ENCODE peak calls at places on chromosomes 13 and 19, in four cellular contexts. A is heart right ventricle, J is Peyer's patch, M is iPS DF 6.9. P is an unnamed sample.

GRCh38 chr13:98751397-98752110 is 918 bp downstream of the SLC15A1 start:
- DNase-seq in A (no peak), J (peak; percentile 70), M (no peak), P (peak; percentile 60)

GRCh38 chr19:48991823-48992570 is 1.1 kb downstream of the GYS1 start:
- DNase-seq in A (peak; percentile 33), J (peak; percentile 72), M (no peak), P (peak; percentile 75)

GRCh38 chr13:107295391-107296157 is 727.6 kb upstream of the ARGLU1 start:
- DNase-seq in A (no peak), J (no peak), M (no peak), P (no peak)

GRCh38 chr19:5515737-5516136 is 52.0 kb downstream of the TINCR start:
- DNase-seq in A (no peak), J (no peak), M (no peak), P (no peak)

GRCh38 chr13:113178070-113178895 is 19.8 kb downstream of the PROZ start:
- DNase-seq in A (no peak), J (no peak), M (no peak), P (no peak)

GRCh38 chr13:106376411-106377112 is 158.9 kb downstream of the EFNB2 start:
- DNase-seq in A (no peak), J (no peak), M (no peak), P (no peak)

GRCh38 chr13:73816702-73817101 is 317.5 kb downstream of the KLF12 start:
- DNase-seq in A (no peak), J (no peak), M (no peak), P (no peak)

GRCh38 chr13:45702088-45702487 is at the start of gene CBY2:
- DNase-seq in A (no peak), J (no peak), M (no peak), P (no peak)

GRCh38 chr19:52226652-52227051 is 36.8 kb downstream of the PPP2R1A start:
- DNase-seq in A (no peak), J (no peak), M (no peak), P (no peak)

GRCh38 chr19:33290956-33291622 is 11.2 kb downstream of the CEBPA start:
- DNase-seq in A (no peak), J (peak; percentile 86), M (no peak), P (no peak)

GRCh38 chr19:44692379-44692721 is 6.6 kb upstream of the CEACAM16 start:
- DNase-seq in A (no peak), J (no peak), M (no peak), P (no peak)

GRCh38 chr13:47310376-47310775 is 413.5 kb upstream of the HTR2A start:
- DNase-seq in A (no peak), J (no peak), M (no peak), P (no peak)

GRCh38 chr13:19984430-19985218 is 26.1 kb downstream of the ZMYM2 start:
- DNase-seq in A (no peak), J (no peak), M (no peak), P (no peak)

DNA sequence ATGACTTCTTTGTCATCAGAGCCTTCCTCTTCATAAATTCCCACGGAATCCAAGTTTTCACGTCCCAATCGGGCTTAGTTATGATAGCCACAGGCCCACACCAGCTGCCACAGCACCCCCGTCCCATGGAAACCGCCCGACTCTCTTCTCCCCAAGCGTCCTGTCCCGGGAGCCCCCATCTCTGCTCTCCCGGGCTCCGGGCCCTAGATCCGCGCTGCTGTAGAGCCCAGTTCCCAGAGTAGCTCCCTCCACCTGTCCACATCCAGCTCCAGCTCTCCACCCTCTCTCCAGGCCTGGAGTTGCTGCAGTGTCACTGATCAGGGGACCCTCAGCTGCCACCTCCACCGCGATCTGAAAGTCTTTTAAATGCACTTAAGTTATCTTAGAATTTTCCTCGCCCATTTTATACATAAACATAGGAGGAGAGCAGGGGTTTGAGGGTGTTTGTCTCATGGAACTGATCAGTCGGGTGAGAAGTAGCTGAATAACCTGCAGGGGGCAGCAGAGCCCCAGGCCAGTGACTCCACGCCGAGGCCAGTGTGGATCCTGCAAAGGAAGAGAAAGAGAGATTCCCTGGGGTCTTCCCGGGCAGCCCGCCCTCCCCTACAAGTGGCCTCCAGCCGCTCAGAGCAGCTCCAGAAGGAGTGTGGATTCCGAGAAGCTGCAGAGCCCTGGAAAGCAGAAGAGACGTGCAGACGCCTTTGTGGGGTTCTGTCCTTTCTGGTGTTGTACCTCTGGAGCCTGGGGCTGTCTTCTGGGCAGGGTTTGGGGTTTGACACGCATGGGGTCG is 1.1 kb upstream of the ZNF763 start:
- DNase-seq in A (peak; percentile 85), J (peak; percentile 90), M (peak; percentile 61), P (peak; percentile 77)
- H3K4me3 ChIP-seq in A (peak overlapping the region; percentile 92), J (no peak overlapping the region), M (no peak overlapping the region), P (no peak overlapping the region)

GRCh38 chr19:17103177-17103576 is 27.6 kb downstream of the MYO9B start:
- DNase-seq in A (no peak), J (peak; percentile 64), M (peak; percentile 41), P (no peak)
- H3K36me3 ChIP-seq in A (no peaks in the 10 kb centered on the region), J (no peaks in the 10 kb centered on the region), M (peaks cover 14% of the 10 kb centered on the region), P (peaks cover 7% of the 10 kb centered on the region)

DNA sequence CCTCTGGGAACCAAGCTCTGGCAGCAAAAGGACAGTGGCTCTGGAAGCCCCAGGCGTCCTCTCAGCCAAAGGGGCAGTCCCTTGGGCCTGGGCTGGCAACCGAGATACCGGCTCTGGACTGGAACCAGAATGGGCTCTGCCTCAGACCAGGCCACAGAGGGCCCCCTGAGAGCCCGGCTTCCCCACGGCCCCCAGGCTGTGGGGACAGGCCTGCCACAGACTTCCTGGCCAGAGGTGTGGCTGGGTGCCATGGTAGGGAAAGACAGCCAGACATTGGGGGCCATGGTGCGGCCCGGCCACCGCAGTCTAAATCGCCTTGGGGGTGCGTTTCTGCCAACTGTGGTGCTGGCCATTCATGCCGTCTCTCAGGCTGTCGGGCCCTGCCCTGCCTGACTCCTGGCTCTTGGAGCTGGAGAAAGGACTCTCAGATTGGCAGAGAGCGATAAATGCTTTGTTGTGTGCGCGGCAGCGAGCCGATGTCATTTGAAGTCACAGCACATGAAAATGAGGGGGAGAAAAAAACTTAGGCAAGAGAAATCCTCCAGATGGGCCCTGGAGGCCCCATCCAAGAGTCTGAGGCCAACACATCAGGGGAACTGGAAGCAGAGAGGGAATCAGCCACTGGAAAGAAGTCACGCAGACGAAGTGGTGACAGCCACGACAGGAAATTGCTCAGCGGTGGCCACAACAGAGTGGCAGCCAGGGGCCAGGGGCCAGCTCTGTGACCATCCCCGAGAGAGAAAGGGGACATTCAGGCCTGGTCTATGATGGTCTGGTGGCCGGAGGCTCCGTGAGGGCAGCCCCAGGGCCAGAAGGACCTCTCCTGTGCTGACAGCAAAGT is 26.5 kb downstream of the SH3GL1 start:
- DNase-seq in A (peak; percentile 65), J (no peak), M (no peak), P (no peak)
- H3K4me1 ChIP-seq in A (peaks cover 85% of the 10 kb centered on the region), J (peaks cover 84% of the 10 kb centered on the region), M (peaks cover 29% of the 10 kb centered on the region), P (peaks cover 98% of the 10 kb centered on the region)

GRCh38 chr19:50329146-50329925 is at the start of gene KCNC3:
- DNase-seq in A (peak; percentile 98), J (peak; percentile 99), M (no peak), P (peak; percentile 100)
- H3K4me3 ChIP-seq in A (peak within 1 kb of the TSS; percentile 50), J (peak within 1 kb of the TSS; percentile 27), M (peak within 1 kb of the TSS; percentile 48), P (no peak within 1 kb of the TSS)

GRCh38 chr19:46717034-46717715 is at the start of gene PRKD2:
- DNase-seq in A (peak; percentile 95), J (peak; percentile 96), M (no peak), P (peak; percentile 90)

GRCh38 chr19:46717716-46718143 is 816 bp upstream of the PRKD2 start:
- DNase-seq in A (no peak), J (no peak), M (no peak), P (no peak)

GRCh38 chr19:46719629-46720515 is 3.0 kb upstream of the PRKD2 start:
- DNase-seq in A (no peak), J (no peak), M (no peak), P (no peak)

GRCh38 chr19:46718934-46719551 is 2.1 kb upstream of the PRKD2 start:
- DNase-seq in A (no peak), J (peak; percentile 81), M (no peak), P (no peak)

GRCh38 chr19:46718157-46718933 is 1.4 kb upstream of the PRKD2 start:
- DNase-seq in A (no peak), J (peak; percentile 90), M (no peak), P (peak; percentile 61)
- H3K36me3 ChIP-seq in A (peaks cover 17% of the 10 kb centered on the region), J (no peaks in the 10 kb centered on the region), M (peaks cover 29% of the 10 kb centered on the region), P (peaks cover 6% of the 10 kb centered on the region)

GRCh38 chr19:1874554-1875185 is 10.6 kb downstream of the ABHD17A start:
- DNase-seq in A (no peak), J (no peak), M (no peak), P (no peak)

GRCh38 chr19:1875646-1876493 is 9.4 kb downstream of the ABHD17A start:
- DNase-seq in A (peak; percentile 92), J (peak; percentile 97), M (no peak), P (peak; percentile 91)

GRCh38 chr19:1871630-1872029 is 8.3 kb upstream of the KLF16 start:
- DNase-seq in A (no peak), J (no peak), M (no peak), P (no peak)

GRCh38 chr19:1872807-1873523 is 9.6 kb upstream of the KLF16 start:
- DNase-seq in A (no peak), J (no peak), M (no peak), P (no peak)

DNA sequence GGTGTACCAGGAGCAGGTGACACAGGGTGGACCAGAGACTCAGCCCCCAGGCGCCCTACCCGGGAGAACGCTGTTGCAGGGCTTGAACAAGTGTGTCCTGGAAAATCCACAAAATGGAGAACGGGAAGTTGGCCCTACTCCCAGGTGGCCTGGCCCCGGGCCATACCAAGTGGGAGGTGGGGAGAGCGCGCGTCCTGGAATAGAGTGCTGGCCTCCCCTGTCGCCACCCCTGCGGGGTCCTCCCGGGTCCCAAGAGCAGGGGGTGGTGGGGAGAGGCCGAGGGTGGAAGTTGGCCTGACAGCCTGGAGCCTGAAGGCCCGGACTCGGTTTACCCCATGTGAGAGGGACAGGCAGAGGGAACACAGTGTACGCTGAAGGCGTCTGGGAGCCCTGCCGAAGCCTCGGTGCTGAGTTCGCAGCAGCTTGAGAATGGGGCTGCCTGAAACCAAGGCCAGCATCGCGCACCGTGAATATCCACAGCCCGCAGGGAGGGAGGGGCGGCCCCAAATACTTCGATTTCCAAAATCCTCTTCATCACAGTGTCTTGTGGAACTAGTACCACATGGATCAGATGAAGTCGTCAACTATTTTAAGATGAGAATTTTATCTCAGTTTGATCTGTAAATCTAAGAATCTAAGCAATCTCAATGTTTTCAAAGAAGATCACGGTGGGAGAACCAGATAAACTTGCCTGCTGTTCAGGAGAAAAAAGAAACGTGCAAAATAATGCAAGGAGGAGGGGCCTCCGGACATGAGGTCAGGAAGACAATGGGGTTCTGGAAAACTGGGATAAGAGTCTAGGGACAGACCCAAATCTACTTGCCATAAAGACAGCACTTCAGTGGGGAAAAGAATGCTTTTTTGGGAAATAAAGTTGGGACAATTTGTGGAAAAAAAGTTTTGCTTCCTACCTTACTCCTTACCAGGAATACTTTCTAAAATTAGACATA is 10.4 kb upstream of the KLF16 start:
- DNase-seq in A (peak; percentile 75), J (no peak), M (no peak), P (peak; percentile 60)
- H3K4me1 ChIP-seq in A (peaks cover 40% of the 10 kb centered on the region), J (peaks cover 34% of the 10 kb centered on the region), M (peaks cover 3% of the 10 kb centered on the region), P (peaks cover 55% of the 10 kb centered on the region)

GRCh38 chr19:41551711-41552110 is 24.3 kb upstream of the CEACAM21 start:
- DNase-seq in A (no peak), J (no peak), M (no peak), P (no peak)
- H3K4me3 ChIP-seq in A (peak overlapping the region; percentile 45), J (peak overlapping the region; percentile 37), M (no peak overlapping the region), P (no peak overlapping the region)

P was measured in body of pancreas.